ENCODE peak calls at places on chromosomes 5 and 9, in ten cellular contexts. C is NCI-H748 treated with DMSO at 0.1 percent for 48 hours; P is T follicular helper cell; X is heart left ventricle; E is activated CD4-positive, CD25-positive, alpha-beta regulatory T cell; S is activated T-cell treated with anti-CD3 and anti-CD28 coated beads, Interleukin-2, amount 50 U/mL, for 72 hours; R is nephron progenitor cell; U is T-helper 17 cell; J is H54; Z is Right ventricle myocardium superior. B is an unnamed sample.
A peak's percentile ranks its signal among the peaks of the same experiment; 100 is the strongest.

GRCh38 chr5:72525816-72526215 is 18.6 kb upstream of the ZNF366 start:
- DNase-seq in C (no peak), P (no peak), X (no peak), E (no peak), S (no peak), R (no peak), U (no peak), J (no peak), Z (no peak), B (no peak)

GRCh38 chr5:37071901-37072581 is 177.1 kb downstream of the CPLANE1 start:
- DNase-seq in C (no peak), P (no peak), X (no peak), E (no peak), S (no peak), R (no peak), U (no peak), J (peak; percentile 14), Z (no peak), B (no peak)

GRCh38 chr9:34994429-34995287 is 5.1 kb downstream of the DNAJB5 start:
- DNase-seq in C (peak; percentile 46), P (no peak), X (no peak), E (no peak), S (no peak), R (peak; percentile 46), U (no peak), J (peak; percentile 45), Z (no peak), B (no peak)

GRCh38 chr5:127840809-127841208 is 137.6 kb downstream of the CCDC192 start:
- DNase-seq in C (no peak), P (no peak), X (no peak), E (no peak), S (no peak), R (no peak), U (no peak), J (no peak), Z (no peak), B (no peak)

GRCh38 chr9:83935276-83935890 is 14.2 kb upstream of the KIF27 start:
- DNase-seq in C (no peak), P (no peak), X (no peak), E (no peak), S (no peak), R (no peak), U (no peak), J (no peak), Z (no peak), B (peak; percentile 31)

GRCh38 chr5:151829370-151829769 is 57.6 kb downstream of the G3BP1 start:
- DNase-seq in C (no peak), P (no peak), X (no peak), E (no peak), S (no peak), R (no peak), U (no peak), J (no peak), Z (no peak), B (no peak)

GRCh38 chr5:78109891-78110324 is 184.6 kb downstream of the AP3B1 start:
- DNase-seq in C (no peak), P (no peak), X (no peak), E (no peak), S (no peak), R (no peak), U (no peak), J (no peak), Z (no peak), B (no peak)

GRCh38 chr5:132807163-132807838 is 5.8 kb upstream of the SOWAHA start:
- DNase-seq in C (no peak), P (no peak), X (no peak), E (no peak), S (no peak), R (peak; percentile 47), U (no peak), J (no peak), Z (no peak), B (no peak)

GRCh38 chr5:56814963-56815656 is at the start of gene MAP3K1:
- DNase-seq in C (peak; percentile 60), P (peak; percentile 76), X (peak; percentile 73), E (peak; percentile 67), S (peak; percentile 76), R (peak; percentile 85), U (peak; percentile 80), J (peak; percentile 73), Z (peak; percentile 89), B (peak; percentile 82)

GRCh38 chr9:128494108-128494742 is 10.3 kb upstream of the GLE1 start:
- DNase-seq in C (no peak), P (no peak), X (peak; percentile 63), E (no peak), S (no peak), R (no peak), U (no peak), J (no peak), Z (peak; percentile 81), B (peak; percentile 72)

GRCh38 chr5:8628521-8628920 is 759.6 kb downstream of the MTRR start:
- DNase-seq in C (peak; percentile 99), P (no peak), X (no peak), E (no peak), S (no peak), R (no peak), U (no peak), J (no peak), Z (no peak), B (no peak)

GRCh38 chr9:111728617-111729366 is 65.9 kb downstream of the SHOC1 start:
- DNase-seq in C (no peak), P (no peak), X (no peak), E (no peak), S (no peak), R (no peak), U (no peak), J (peak; percentile 8), Z (no peak), B (no peak)

B was measured in adrenal gland.